ENCODE peak calls at places on chromosomes 4 and X, in seven cellular contexts. B is heart left ventricle, S is MCF 10A, Y is G401, Z is NCI-H1930, J is EH, C is M059J. A is an unnamed sample.

GRCh38 chrX:30141966-30142365 is 73.4 kb upstream of the MAGEB2 start:
- DNase-seq in B (no peak), S (peak), Y (no peak), Z (peak), J (peak), C (peak), A (no peak)

GRCh38 chr4:153188966-153189801 is 15.1 kb upstream of the TRIM2 start:
- DNase-seq in B (no peak), S (no peak), Y (no peak), Z (no peak), J (peak), C (peak), A (no peak)

GRCh38 chrX:53266175-53266574 is 15.2 kb downstream of the IQSEC2 start:
- DNase-seq in B (no peak), S (no peak), Y (no peak), Z (no peak), J (no peak), C (no peak), A (peak)

GRCh38 chr4:150217192-150217591 is 138.9 kb downstream of the DCLK2 start:
- DNase-seq in B (no peak), S (peak), Y (peak), Z (no peak), J (peak), C (peak), A (no peak)

GRCh38 chr4:165700855-165701254 is 172.2 kb upstream of the TLL1 start:
- DNase-seq in B (no peak), S (peak), Y (no peak), Z (no peak), J (no peak), C (peak), A (no peak)

GRCh38 chr4:168634276-168634802 is 137.5 kb downstream of the PALLD start:
- DNase-seq in B (no peak), S (peak), Y (no peak), Z (no peak), J (peak), C (peak), A (no peak)

GRCh38 chrX:21905976-21906375 is 34.5 kb upstream of the SMS start:
- DNase-seq in B (no peak), S (no peak), Y (no peak), Z (peak), J (no peak), C (no peak), A (no peak)

GRCh38 chr4:176498857-176499256 is 179.1 kb downstream of the SPCS3 start:
- DNase-seq in B (no peak), S (no peak), Y (no peak), Z (no peak), J (peak), C (peak), A (no peak)

GRCh38 chr4:155322782-155323181 is 54.0 kb downstream of the MAP9 start:
- DNase-seq in B (no peak), S (no peak), Y (no peak), Z (no peak), J (no peak), C (no peak), A (no peak)

GRCh38 chr4:137664055-137664405 is 131.7 kb upstream of the PCDH18 start:
- DNase-seq in B (no peak), S (peak), Y (no peak), Z (no peak), J (peak), C (peak), A (no peak)

GRCh38 chr4:164937576-164938270 is 39.7 kb downstream of the TRIM61 start:
- DNase-seq in B (no peak), S (peak), Y (no peak), Z (no peak), J (peak), C (peak), A (no peak)

GRCh38 chrX:13151806-13152510 is 107.5 kb upstream of the FAM9C start:
- DNase-seq in B (no peak), S (no peak), Y (no peak), Z (no peak), J (peak), C (peak), A (no peak)

GRCh38 chr4:141654098-141654497 is 17.7 kb downstream of the IL15 start:
- DNase-seq in B (no peak), S (peak), Y (no peak), Z (no peak), J (peak), C (peak), A (peak)

GRCh38 chr4:61740950-61741638 is 541.0 kb downstream of the ADGRL3 start:
- DNase-seq in B (no peak), S (no peak), Y (peak), Z (no peak), J (no peak), C (no peak), A (no peak)

GRCh38 chr4:85823295-85823694 is 348.3 kb downstream of the ARHGAP24 start:
- DNase-seq in B (no peak), S (peak), Y (no peak), Z (no peak), J (peak), C (peak), A (no peak)

GRCh38 chrX:110759785-110760184 is 35.8 kb downstream of the CHRDL1 start:
- DNase-seq in B (no peak), S (no peak), Y (no peak), Z (no peak), J (peak), C (peak), A (no peak)

GRCh38 chr4:47915378-47915777 is 995 bp upstream of the NFXL1 start:
- DNase-seq in B (no peak), S (no peak), Y (no peak), Z (no peak), J (no peak), C (no peak), A (no peak)

GRCh38 chrX:125202486-125203378 is 116.9 kb upstream of the TEX13C start:
- DNase-seq in B (no peak), S (no peak), Y (peak), Z (no peak), J (no peak), C (no peak), A (no peak)

GRCh38 chr4:73904491-73904890 is 35.3 kb downstream of the CXCL1 start:
- DNase-seq in B (no peak), S (no peak), Y (no peak), Z (no peak), J (no peak), C (peak), A (no peak)

A was measured in cardiac septum.